ENCODE peak calls at places on chromosomes 1 and 21, in five cellular contexts. One of them, this sample, is unnamed.

GRCh38 chr1:30409476-30410152 is 313.8 kb downstream of the MATN1 start:
- DNase-seq in HS-27A: no peak
- DNase-seq in astrocyte of the spinal cord: no peak
- DNase-seq in stimulated activated CD8-positive, alpha-beta memory T cell treated with anti-CD3 and anti-CD28 coated beads, Interleukin-15, amount 100 ng/mL, for 24 hours: no peak
- DNase-seq in OCI-M1: no peak
- DNase-seq in this sample: no peak

GRCh38 chr1:31617218-31617916 is at the start of gene HCRTR1:
- DNase-seq in stimulated activated CD8-positive, alpha-beta memory T cell treated with anti-CD3 and anti-CD28 coated beads, Interleukin-15, amount 100 ng/mL, for 24 hours: no peak
- DNase-seq in OCI-M1: no peak
- DNase-seq in HS-27A: no peak
- DNase-seq in astrocyte of the spinal cord: no peak
- DNase-seq in this sample: no peak

GRCh38 chr1:32877211-32878110 is 6.7 kb upstream of the FNDC5 start:
- DNase-seq in HS-27A: no peak
- DNase-seq in stimulated activated CD8-positive, alpha-beta memory T cell treated with anti-CD3 and anti-CD28 coated beads, Interleukin-15, amount 100 ng/mL, for 24 hours: no peak
- DNase-seq in OCI-M1: no peak
- DNase-seq in astrocyte of the spinal cord: no peak
- DNase-seq in this sample: no peak

GRCh38 chr1:22290611-22291010 is 147.7 kb upstream of the WNT4 start:
- DNase-seq in astrocyte of the spinal cord: no peak
- DNase-seq in stimulated activated CD8-positive, alpha-beta memory T cell treated with anti-CD3 and anti-CD28 coated beads, Interleukin-15, amount 100 ng/mL, for 24 hours: no peak
- DNase-seq in HS-27A: no peak
- DNase-seq in OCI-M1: no peak
- DNase-seq in this sample: no peak

GRCh38 chr1:183734600-183735036 is 70.3 kb upstream of the RGL1 start:
- DNase-seq in HS-27A: no peak
- DNase-seq in OCI-M1: peak
- DNase-seq in astrocyte of the spinal cord: no peak
- DNase-seq in stimulated activated CD8-positive, alpha-beta memory T cell treated with anti-CD3 and anti-CD28 coated beads, Interleukin-15, amount 100 ng/mL, for 24 hours: no peak
- DNase-seq in this sample: peak

GRCh38 chr1:26706315-26706714 is 10.5 kb downstream of the ARID1A start:
- DNase-seq in OCI-M1: no peak
- DNase-seq in stimulated activated CD8-positive, alpha-beta memory T cell treated with anti-CD3 and anti-CD28 coated beads, Interleukin-15, amount 100 ng/mL, for 24 hours: no peak
- DNase-seq in HS-27A: no peak
- DNase-seq in astrocyte of the spinal cord: no peak
- DNase-seq in this sample: no peak

GRCh38 chr1:150881331-150882070 is 5.1 kb upstream of the ARNT start:
- DNase-seq in OCI-M1: peak
- DNase-seq in astrocyte of the spinal cord: peak
- DNase-seq in stimulated activated CD8-positive, alpha-beta memory T cell treated with anti-CD3 and anti-CD28 coated beads, Interleukin-15, amount 100 ng/mL, for 24 hours: no peak
- DNase-seq in HS-27A: peak
- DNase-seq in this sample: peak

GRCh38 chr1:93904228-93904627 is 5.0 kb downstream of the GCLM start:
- DNase-seq in OCI-M1: peak
- DNase-seq in HS-27A: no peak
- DNase-seq in astrocyte of the spinal cord: no peak
- DNase-seq in stimulated activated CD8-positive, alpha-beta memory T cell treated with anti-CD3 and anti-CD28 coated beads, Interleukin-15, amount 100 ng/mL, for 24 hours: no peak
- DNase-seq in this sample: no peak

GRCh38 chr21:34544032-34544496 is 32.1 kb upstream of the KCNE1 start:
- DNase-seq in stimulated activated CD8-positive, alpha-beta memory T cell treated with anti-CD3 and anti-CD28 coated beads, Interleukin-15, amount 100 ng/mL, for 24 hours: no peak
- DNase-seq in astrocyte of the spinal cord: peak
- DNase-seq in OCI-M1: peak
- DNase-seq in HS-27A: no peak
- DNase-seq in this sample: no peak

GRCh38 chr1:89908294-89908992 is 86.5 kb upstream of the ZNF326 start:
- DNase-seq in OCI-M1: no peak
- DNase-seq in astrocyte of the spinal cord: peak
- DNase-seq in stimulated activated CD8-positive, alpha-beta memory T cell treated with anti-CD3 and anti-CD28 coated beads, Interleukin-15, amount 100 ng/mL, for 24 hours: no peak
- DNase-seq in HS-27A: no peak
- DNase-seq in this sample: no peak

GRCh38 chr1:216944864-216945505 is 221.8 kb upstream of the ESRRG start:
- DNase-seq in astrocyte of the spinal cord: no peak
- DNase-seq in stimulated activated CD8-positive, alpha-beta memory T cell treated with anti-CD3 and anti-CD28 coated beads, Interleukin-15, amount 100 ng/mL, for 24 hours: no peak
- DNase-seq in OCI-M1: no peak
- DNase-seq in HS-27A: no peak
- DNase-seq in this sample: no peak